ENCODE peak calls at places on chromosome 19, in nine cellular contexts. R is NCI-H510A treated with DMSO at 0.1 percent for 48 hours; M is amniotic stem cell; C is RWPE1; A is kidney epithelial cell; Q is epithelial cell of esophagus; E is MV-4-11; X is stimulated activated CD4-positive, alpha-beta T cell treated with anti-CD3 and anti-CD28 coated beads, Interleukin-2, amount 100 ng/mL, for 48 hours; P is thoracic aorta. O is an unnamed sample.

GRCh38 chr19:48556163-48556562 is 4.2 kb downstream of the SULT2B1 start:
- DNase-seq in R (no peak), M (no peak), C (peak), A (no peak), Q (peak), E (no peak), X (no peak), P (no peak), O (no peak)

GRCh38 chr19:14703833-14704232 is 14.0 kb downstream of the ZNF333 start:
- DNase-seq in R (no peak), M (no peak), C (no peak), A (no peak), Q (no peak), E (no peak), X (no peak), P (no peak), O (no peak)

GRCh38 chr19:14002571-14003278 is 3.4 kb downstream of the RFX1 start:
- DNase-seq in R (no peak), M (no peak), C (no peak), A (no peak), Q (no peak), E (no peak), X (no peak), P (no peak), O (no peak)

GRCh38 chr19:38921420-38922274 is 8.9 kb downstream of the SARS2 start:
- DNase-seq in R (no peak), M (no peak), C (no peak), A (no peak), Q (no peak), E (no peak), X (no peak), P (no peak), O (no peak)

GRCh38 chr19:47377208-47377701 is 28.1 kb downstream of the DHX34 start:
- DNase-seq in R (no peak), M (no peak), C (no peak), A (no peak), Q (no peak), E (no peak), X (no peak), P (no peak), O (no peak)

GRCh38 chr19:15379996-15380647 is 535 bp upstream of the AKAP8 start:
- DNase-seq in R (peak), M (no peak), C (peak), A (no peak), Q (peak), E (peak), X (peak), P (no peak), O (no peak)

GRCh38 chr19:19123386-19123785 is 14.9 kb downstream of the TMEM161A start:
- DNase-seq in R (no peak), M (no peak), C (no peak), A (no peak), Q (no peak), E (no peak), X (no peak), P (no peak), O (no peak)

GRCh38 chr19:10748924-10749434 is 31.1 kb downstream of the DNM2 start:
- DNase-seq in R (no peak), M (no peak), C (peak), A (no peak), Q (peak), E (no peak), X (no peak), P (no peak), O (no peak)

GRCh38 chr19:7680606-7681335 is at the start of gene TRAPPC5:
- DNase-seq in R (peak), M (peak), C (peak), A (peak), Q (peak), E (peak), X (peak), P (no peak), O (no peak)

GRCh38 chr19:42066075-42066754 is 3.8 kb downstream of the GRIK5 start:
- DNase-seq in R (peak), M (no peak), C (peak), A (no peak), Q (peak), E (peak), X (no peak), P (no peak), O (no peak)

GRCh38 chr19:43624933-43625332 is 5.5 kb upstream of the ZNF428 start:
- DNase-seq in R (no peak), M (no peak), C (no peak), A (no peak), Q (peak), E (peak), X (peak), P (no peak), O (no peak)

GRCh38 chr19:54465367-54466109 is 2.0 kb upstream of the LENG9 start:
- DNase-seq in R (no peak), M (no peak), C (no peak), A (no peak), Q (no peak), E (no peak), X (no peak), P (no peak), O (no peak)

GRCh38 chr19:54470991-54471782 is 1.9 kb downstream of the CDC42EP5 start:
- DNase-seq in R (no peak), M (no peak), C (peak), A (no peak), Q (peak), E (no peak), X (no peak), P (no peak), O (no peak)

O was measured in AG04449.